ENCODE peak calls at places on chromosomes 13 and 19, in five cellular contexts. P is cardiac muscle cell, L is A549, U is neural progenitor cell, N is esophagus squamous epithelium. W is an unnamed sample.

GRCh38 chr19:35058370-35058769 is 16.8 kb downstream of the HPN start:
- DNase-seq in N (no peak), U (no peak), L (no peak), P (no peak), W (no peak)

GRCh38 chr19:34667349-34668076 is 9.4 kb downstream of the SCGB2B2 start:
- DNase-seq in N (no peak), L (no peak), U (no peak), P (no peak), W (no peak)

GRCh38 chr19:18741566-18742121 is 49.5 kb downstream of the COMP start:
- DNase-seq in U (no peak), L (no peak), P (no peak), N (no peak), W (peak; percentile 91)

GRCh38 chr13:27406178-27406939 is 18.1 kb upstream of the GTF3A start:
- DNase-seq in P (peak; percentile 35), N (no peak), L (peak; percentile 49), U (peak; percentile 31), W (peak; percentile 38)

GRCh38 chr19:53463263-53463662 is 4.3 kb upstream of the ZNF813 start:
- DNase-seq in U (peak; percentile 82), P (peak; percentile 12), L (no peak), N (no peak), W (peak; percentile 7)

GRCh38 chr13:33351324-33351723 is 65.8 kb upstream of the STARD13 start:
- DNase-seq in P (no peak), L (peak; percentile 25), N (no peak), U (no peak), W (no peak)

GRCh38 chr19:46616631-46617322 is 8.1 kb downstream of the PTGIR start:
- DNase-seq in L (peak; percentile 77), U (peak; percentile 83), P (peak; percentile 81), N (no peak), W (peak; percentile 96)

GRCh38 chr13:86445584-86446140 is 646.4 kb upstream of the SLITRK6 start:
- DNase-seq in P (no peak), L (peak; percentile 63), U (no peak), N (no peak), W (no peak)

GRCh38 chr19:5386841-5387240 is 46.2 kb upstream of the PTPRS start:
- DNase-seq in P (no peak), L (no peak), U (no peak), N (no peak), W (no peak)

GRCh38 chr13:74443623-74444022 is 309.4 kb upstream of the KLF12 start:
- DNase-seq in N (no peak), L (peak; percentile 32), P (no peak), U (no peak), W (no peak)

GRCh38 chr13:109227344-109227940 is 558.9 kb downstream of the IRS2 start:
- DNase-seq in P (no peak), L (no peak), N (no peak), U (no peak), W (no peak)

GRCh38 chr13:109220631-109221030 is 565.8 kb downstream of the IRS2 start:
- DNase-seq in N (no peak), L (no peak), P (no peak), U (no peak), W (no peak)

GRCh38 chr13:109228211-109228610 is 558.2 kb downstream of the IRS2 start:
- DNase-seq in L (no peak), P (no peak), U (no peak), N (no peak), W (no peak)

GRCh38 chr13:109226631-109227030 is 559.8 kb downstream of the IRS2 start:
- DNase-seq in N (no peak), U (no peak), L (no peak), P (no peak), W (no peak)

DNA sequence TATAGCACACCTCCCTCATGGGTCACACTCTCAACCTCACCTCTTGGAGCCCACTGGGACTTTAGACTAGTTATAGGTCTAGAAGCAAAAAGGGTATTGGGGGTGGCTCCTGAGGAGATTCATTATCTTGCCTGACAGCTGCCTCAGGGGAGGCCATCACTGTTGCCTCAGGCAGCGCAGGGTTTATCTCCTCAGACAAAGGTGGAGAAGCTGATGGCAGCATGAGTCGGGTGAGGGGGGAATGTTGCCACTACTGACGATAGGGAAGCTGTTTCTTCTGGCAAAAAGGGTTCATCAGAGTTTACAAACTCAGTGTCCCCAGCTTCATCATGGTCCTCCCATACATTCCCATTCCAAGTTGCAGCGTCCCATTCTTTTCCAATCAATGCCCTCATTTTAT is 562.4 kb downstream of the IRS2 start:
- DNase-seq in L (no peak), N (no peak), U (no peak), P (no peak), W (no peak)
- H3K9me3 ChIP-seq in L (peaks cover 11% of the 10 kb centered on the region), N (no peaks in the 10 kb centered on the region), U (no peaks in the 10 kb centered on the region), P (no peaks in the 10 kb centered on the region), W (no peaks in the 10 kb centered on the region)

DNA sequence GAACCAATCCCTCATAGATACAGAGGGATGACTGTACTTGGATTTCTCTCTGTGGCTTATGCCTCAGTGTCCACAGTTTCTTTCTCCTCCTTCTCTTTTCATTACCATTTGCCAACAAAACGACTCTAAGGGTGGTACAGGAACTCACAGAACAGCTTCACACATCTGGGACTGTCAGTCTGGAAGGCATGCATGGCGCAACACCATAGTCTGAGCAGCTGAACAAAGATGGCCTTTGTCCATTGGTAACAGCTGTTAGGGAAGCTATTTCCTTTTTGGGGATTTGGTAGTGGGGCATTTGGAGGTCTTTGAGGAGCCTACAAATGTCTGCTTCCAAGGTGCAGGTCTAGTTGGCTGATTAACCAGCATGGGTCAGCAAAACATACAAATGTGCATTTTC is 81.4 kb upstream of the PCDH8 start:
- DNase-seq in L (no peak), U (no peak), N (no peak), P (no peak), W (no peak)
- H3K4me1 ChIP-seq in L (no peaks in the 10 kb centered on the region), U (peaks cover 23% of the 10 kb centered on the region), N (peaks cover 22% of the 10 kb centered on the region), P (peaks cover 16% of the 10 kb centered on the region), W (no peaks in the 10 kb centered on the region)

DNA sequence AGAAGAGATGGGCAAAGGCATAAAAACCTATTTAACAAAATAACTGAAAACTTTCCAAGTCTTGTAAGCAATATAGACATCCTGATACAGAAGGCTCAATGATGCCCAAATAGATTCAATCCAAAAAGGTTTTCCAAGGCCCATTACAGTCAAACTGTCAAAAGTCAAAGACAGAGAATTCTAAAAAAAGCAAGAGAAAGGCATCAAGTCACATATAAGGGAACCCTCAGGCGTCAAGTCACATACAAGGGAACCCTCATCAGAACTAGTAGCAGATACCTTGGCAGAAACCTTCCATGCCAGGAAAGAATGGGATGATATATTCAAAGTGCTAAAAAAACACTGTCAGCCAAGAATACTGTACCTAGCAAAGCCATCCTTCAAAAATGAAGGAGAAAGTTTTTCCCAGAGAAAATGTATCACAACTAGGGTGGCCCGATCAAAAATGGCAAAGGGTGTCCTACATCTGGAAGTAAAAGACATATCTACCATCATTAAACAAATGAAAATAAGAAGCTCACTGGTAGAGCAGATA is 21.2 kb downstream of the ZNF829 start:
- DNase-seq in U (no peak), L (no peak), N (no peak), P (no peak), W (no peak)
- H3K9me3 ChIP-seq in U (peaks cover 77% of the 10 kb centered on the region), L (peaks cover 92% of the 10 kb centered on the region), N (peaks cover 99% of the 10 kb centered on the region), P (peaks cover 18% of the 10 kb centered on the region), W (peaks cover 81% of the 10 kb centered on the region)

GRCh38 chr13:31023126-31023525 is 90.7 kb downstream of the TEX26 start:
- DNase-seq in U (no peak), N (no peak), P (no peak), L (no peak), W (no peak)

GRCh38 chr13:31022491-31022890 is 90.0 kb downstream of the TEX26 start:
- DNase-seq in U (no peak), P (no peak), N (no peak), L (no peak), W (no peak)

GRCh38 chr13:31029129-31029528 is 96.7 kb downstream of the TEX26 start:
- DNase-seq in N (no peak), L (no peak), P (no peak), U (no peak), W (no peak)

GRCh38 chr13:31031482-31031881 is 99.0 kb downstream of the TEX26 start:
- DNase-seq in L (no peak), P (no peak), N (no peak), U (no peak), W (no peak)

GRCh38 chr13:31027136-31027535 is 94.7 kb downstream of the TEX26 start:
- DNase-seq in U (no peak), P (no peak), L (no peak), N (no peak), W (no peak)
- H3K4me1 ChIP-seq in U (no peaks in the 10 kb centered on the region), P (no peaks in the 10 kb centered on the region), L (no peaks in the 10 kb centered on the region), N (no peaks in the 10 kb centered on the region), W (no peaks in the 10 kb centered on the region)

DNA sequence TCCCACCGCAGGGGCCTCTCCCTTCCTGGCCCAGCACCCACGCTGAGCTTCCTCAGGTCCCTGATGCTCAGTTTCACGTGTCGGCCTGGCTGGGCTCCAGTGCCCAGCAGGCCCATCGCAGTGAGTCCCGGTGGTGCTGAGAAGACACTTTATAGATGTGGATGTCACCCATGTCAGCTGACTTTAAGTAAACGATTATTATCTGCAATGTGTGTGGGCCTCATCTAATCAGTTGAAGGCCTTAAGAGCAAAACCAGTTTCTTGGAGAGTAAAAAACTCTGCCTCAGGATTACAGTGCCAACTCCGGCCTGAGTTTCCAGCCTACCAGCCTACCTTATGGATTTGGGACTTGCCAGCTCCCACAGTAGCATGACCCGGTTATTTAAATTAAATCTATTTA is 17.3 kb upstream of the SMIM17 start:
- DNase-seq in L (no peak), P (no peak), N (no peak), U (no peak), W (no peak)
- H3K9me3 ChIP-seq in L (peaks cover 95% of the 10 kb centered on the region), P (no peaks in the 10 kb centered on the region), N (peaks cover 63% of the 10 kb centered on the region), U (no peaks in the 10 kb centered on the region), W (peaks cover 48% of the 10 kb centered on the region)

GRCh38 chr13:67146523-67147130 is 83.5 kb downstream of the PCDH9 start:
- DNase-seq in U (no peak), L (no peak), N (no peak), P (no peak), W (no peak)

GRCh38 chr13:67147257-67148218 is 82.6 kb downstream of the PCDH9 start:
- DNase-seq in N (no peak), U (peak; percentile 11), P (peak; percentile 34), L (peak; percentile 24), W (no peak)

GRCh38 chr13:67148219-67148583 is 81.9 kb downstream of the PCDH9 start:
- DNase-seq in L (no peak), U (no peak), N (no peak), P (no peak), W (no peak)

GRCh38 chr13:67143544-67144115 is 86.5 kb downstream of the PCDH9 start:
- DNase-seq in P (no peak), L (no peak), N (no peak), U (no peak), W (no peak)

GRCh38 chr13:67145950-67146349 is 84.2 kb downstream of the PCDH9 start:
- DNase-seq in U (no peak), P (no peak), L (no peak), N (no peak), W (no peak)
- H3K4me1 ChIP-seq in U (peaks cover 16% of the 10 kb centered on the region), P (peaks cover 18% of the 10 kb centered on the region), L (peaks cover 55% of the 10 kb centered on the region), N (no peaks in the 10 kb centered on the region), W (no peaks in the 10 kb centered on the region)

W was measured in body of pancreas.